ENCODE peak calls at places on chromosomes 16 and 17, in ten cellular contexts. N, Z, O, T, U, Q, H, W, L and Y are unnamed samples.

GRCh38 chr17:178292-179065 is 3.0 kb downstream of the DOC2B start:
- DNase-seq in Q (no peak), H (no peak), T (no peak), Z (no peak), U (no peak), W (no peak), O (no peak), N (no peak), L (no peak), Y (no peak)

GRCh38 chr17:55660171-55660886 is 62.3 kb downstream of the TMEM100 start:
- DNase-seq in U (no peak), N (no peak), T (peak), W (no peak), L (peak), O (no peak), Z (no peak), Q (no peak), H (no peak), Y (no peak)

GRCh38 chr16:85369741-85370528 is 243.2 kb upstream of the GSE1 start:
- DNase-seq in O (peak), W (no peak), Z (no peak), L (peak), H (peak), T (peak), N (peak), U (peak), Q (peak), Y (peak)

GRCh38 chr16:75248536-75249380 is 2.7 kb downstream of the BCAR1 start:
- DNase-seq in W (no peak), O (no peak), L (no peak), U (no peak), H (no peak), N (no peak), T (no peak), Q (no peak), Z (no peak), Y (no peak)

GRCh38 chr17:76579281-76579680 is 6.4 kb downstream of the ST6GALNAC2 start:
- DNase-seq in O (no peak), N (peak), T (no peak), Z (no peak), W (no peak), U (no peak), Q (no peak), L (no peak), H (no peak), Y (no peak)

GRCh38 chr16:88282221-88283041 is 100.3 kb upstream of the ZNF469 start:
- DNase-seq in Z (peak), W (no peak), O (peak), T (no peak), N (no peak), U (no peak), L (peak), H (no peak), Q (no peak), Y (no peak)

GRCh38 chr17:9671559-9671958 is 26.2 kb downstream of the USP43 start:
- DNase-seq in H (no peak), T (no peak), Q (no peak), U (no peak), Z (no peak), N (no peak), L (no peak), O (peak), W (no peak), Y (no peak)

GRCh38 chr16:9357829-9358228 is 266.4 kb downstream of the HAPSTR1 start:
- DNase-seq in Q (no peak), H (no peak), U (no peak), W (no peak), T (no peak), L (no peak), N (no peak), O (no peak), Z (no peak), Y (no peak)

GRCh38 chr16:68529931-68530667 is 9.0 kb upstream of the ZFP90 start:
- DNase-seq in N (peak), O (peak), U (peak), Q (peak), L (peak), Z (peak), T (peak), H (peak), W (peak), Y (peak)

GRCh38 chr17:80035937-80036714 is at the start of gene CCDC40:
- DNase-seq in T (peak), W (no peak), Q (peak), N (peak), H (peak), U (peak), L (peak), O (peak), Z (peak), Y (peak)

GRCh38 chr17:21213005-21213404 is 956 bp downstream of the TMEM11 start:
- DNase-seq in Z (no peak), W (no peak), Q (no peak), U (no peak), T (no peak), O (no peak), H (no peak), N (no peak), L (no peak), Y (no peak)

GRCh38 chr17:65231662-65232335 is 94.6 kb downstream of the RGS9 start:
- DNase-seq in H (peak), T (peak), O (peak), Q (peak), L (peak), U (peak), Z (peak), W (no peak), N (peak), Y (peak)

GRCh38 chr16:17942067-17942466 is 394.5 kb downstream of the NPIPA8 start:
- DNase-seq in H (no peak), N (no peak), W (no peak), T (no peak), U (no peak), L (no peak), O (no peak), Z (no peak), Q (no peak), Y (no peak)

GRCh38 chr16:81469710-81470481 is 25.3 kb downstream of the CMIP start:
- DNase-seq in Z (no peak), T (peak), U (peak), N (no peak), H (no peak), L (no peak), W (no peak), O (no peak), Q (no peak), Y (no peak)

GRCh38 chr17:77489239-77489897 is 348.6 kb downstream of the SEC14L1 start:
- DNase-seq in N (no peak), T (no peak), W (no peak), Z (no peak), O (no peak), U (no peak), L (no peak), Q (no peak), H (no peak), Y (no peak)

GRCh38 chr16:19213885-19214284 is 45.8 kb downstream of the SYT17 start:
- DNase-seq in U (no peak), Q (no peak), Z (no peak), H (no peak), T (no peak), W (no peak), O (no peak), L (no peak), N (no peak), Y (no peak)

GRCh38 chr16:82050506-82050905 is 15.5 kb downstream of the HSD17B2 start:
- DNase-seq in L (no peak), O (no peak), U (no peak), W (no peak), T (no peak), Q (no peak), Z (no peak), H (no peak), N (no peak), Y (no peak)